ENCODE peak calls at places on chromosome 20, in eight cellular contexts. E, Z, P, I, S, T, W and L are unnamed samples.

GRCh38 chr20:47673671-47673955 is 111.7 kb downstream of the SULF2 start:
- DNase-seq in T (no peak), S (no peak), I (no peak), Z (no peak), W (no peak), P (no peak), E (no peak), L (no peak)

GRCh38 chr20:10667077-10667401 is 6.8 kb downstream of the JAG1 start:
- DNase-seq in S (no peak), P (no peak), T (no peak), W (no peak), E (no peak), I (no peak), Z (no peak), L (no peak)

GRCh38 chr20:79565-79964 is 7.9 kb upstream of the DEFB125 start:
- DNase-seq in P (no peak), W (no peak), S (no peak), I (no peak), Z (no peak), E (no peak), T (no peak), L (no peak)

GRCh38 chr20:41426361-41426900 is 59.8 kb upstream of the EMILIN3 start:
- DNase-seq in I (no peak), T (no peak), P (no peak), E (no peak), S (no peak), Z (no peak), W (no peak), L (no peak)

GRCh38 chr20:35307666-35308653 is 15.7 kb upstream of the FAM83C start:
- DNase-seq in P (no peak), W (no peak), E (peak; percentile 86), Z (no peak), I (peak; percentile 76), T (no peak), S (no peak), L (no peak)

GRCh38 chr20:63697357-63697867 is 960 bp downstream of the TNFRSF6B start:
- DNase-seq in Z (no peak), I (no peak), W (no peak), E (no peak), S (no peak), P (no peak), T (no peak), L (no peak)

GRCh38 chr20:4067600-4068261 is 52.4 kb upstream of the RNF24 start:
- DNase-seq in W (no peak), T (no peak), P (no peak), E (peak; percentile 82), I (no peak), Z (no peak), S (no peak), L (no peak)

GRCh38 chr20:53763707-53764415 is 170.2 kb upstream of the ZNF217 start:
- DNase-seq in P (peak; percentile 89), T (no peak), W (peak; percentile 70), I (no peak), Z (no peak), S (no peak), E (no peak), L (no peak)

GRCh38 chr20:49685809-49686208 is 27.9 kb downstream of the B4GALT5 start:
- DNase-seq in W (no peak), E (no peak), P (no peak), T (no peak), I (no peak), Z (no peak), S (no peak), L (no peak)

GRCh38 chr20:35462351-35462750 is 7.0 kb downstream of the CEP250 start:
- DNase-seq in W (no peak), E (no peak), P (no peak), T (no peak), S (no peak), Z (no peak), I (no peak), L (no peak)